ENCODE peak calls at places on chromosomes 7 and 10, in five cellular contexts. W is IMR-90, H is BJ, A is thoracic aorta, U is hepatocyte. G is an unnamed sample.

GRCh38 chr10:45624724-45625123 is 47.8 kb downstream of the ZFAND4 start:
- DNase-seq in W (no peak), H (no peak), A (no peak), U (no peak), G (no peak)

GRCh38 chr10:66586073-66586472 is 339.8 kb upstream of the LRRTM3 start:
- DNase-seq in W (peak), H (no peak), A (no peak), U (peak), G (peak)

GRCh38 chr7:69772699-69773436 is 174.6 kb downstream of the AUTS2 start:
- DNase-seq in W (no peak), H (no peak), A (no peak), U (no peak), G (no peak)

GRCh38 chr7:149787428-149788299 is 14.3 kb upstream of the ZNF467 start:
- DNase-seq in W (no peak), H (no peak), A (no peak), U (no peak), G (no peak)

GRCh38 chr7:43296306-43296705 is 183.9 kb downstream of the HECW1 start:
- DNase-seq in W (peak), H (no peak), A (no peak), U (no peak), G (no peak)

GRCh38 chr7:81725003-81725402 is 44.8 kb downstream of the HGF start:
- DNase-seq in W (peak), H (peak), A (no peak), U (no peak), G (no peak)

GRCh38 chr10:86970152-86970886 is 2.0 kb downstream of the ADIRF start:
- DNase-seq in W (peak), H (no peak), A (no peak), U (peak), G (no peak)

GRCh38 chr10:122099562-122099961 is 110.6 kb downstream of the TACC2 start:
- DNase-seq in W (no peak), H (no peak), A (no peak), U (no peak), G (no peak)

GRCh38 chr10:11742009-11742778 is at the start of gene ECHDC3:
- DNase-seq in W (no peak), H (no peak), A (no peak), U (peak), G (no peak)

GRCh38 chr7:240887-241421 is 48.6 kb downstream of the FAM20C start:
- DNase-seq in W (no peak), H (no peak), A (no peak), U (no peak), G (no peak)

GRCh38 chr10:6678211-6678803 is 98.2 kb upstream of the PRKCQ start:
- DNase-seq in W (peak), H (no peak), A (no peak), U (peak), G (peak)

GRCh38 chr7:158247758-158248487 is 339.7 kb downstream of the PTPRN2 start:
- DNase-seq in W (no peak), H (no peak), A (no peak), U (no peak), G (no peak)

GRCh38 chr10:96034625-96035024 is 8.8 kb upstream of the CCNJ start:
- DNase-seq in W (no peak), H (no peak), A (no peak), U (no peak), G (no peak)

GRCh38 chr10:9229702-9230101 is 1175.2 kb downstream of the GATA3 start:
- DNase-seq in W (no peak), H (no peak), A (no peak), U (no peak), G (no peak)

GRCh38 chr7:27064169-27064568 is 31.6 kb downstream of the HOXA1 start:
- DNase-seq in W (no peak), H (no peak), A (no peak), U (no peak), G (no peak)

GRCh38 chr7:9698375-9698774 is 1265.0 kb downstream of the NXPH1 start:
- DNase-seq in W (no peak), H (no peak), A (no peak), U (no peak), G (no peak)

GRCh38 chr10:76647276-76647675 is 990.3 kb downstream of the KCNMA1 start:
- DNase-seq in W (no peak), H (no peak), A (no peak), U (no peak), G (no peak)

GRCh38 chr7:22441157-22441556 is 58.8 kb downstream of the STEAP1B start:
- DNase-seq in W (no peak), H (no peak), A (no peak), U (no peak), G (no peak)

GRCh38 chr10:133421336-133422222 is 2.8 kb downstream of the SPRN start:
- DNase-seq in W (no peak), H (no peak), A (no peak), U (peak), G (no peak)

GRCh38 chr7:51467384-51468017 is 150.9 kb upstream of the COBL start:
- DNase-seq in W (no peak), H (no peak), A (no peak), U (no peak), G (peak)

GRCh38 chr7:29955799-29956476 is 33.7 kb downstream of the SCRN1 start:
- DNase-seq in W (no peak), H (no peak), A (no peak), U (no peak), G (no peak)

GRCh38 chr7:44398506-44398905 is 73.1 kb upstream of the CAMK2B start:
- DNase-seq in W (no peak), H (no peak), A (no peak), U (no peak), G (no peak)

GRCh38 chr7:7100432-7100849 is 81.9 kb upstream of the C1GALT1 start:
- DNase-seq in W (no peak), H (no peak), A (no peak), U (peak), G (peak)

GRCh38 chr10:130378556-130379400 is 242.6 kb downstream of the GLRX3 start:
- DNase-seq in W (no peak), H (no peak), A (no peak), U (no peak), G (no peak)

GRCh38 chr10:69757553-69758309 is 44.0 kb upstream of the COL13A1 start:
- DNase-seq in W (peak), H (no peak), A (no peak), U (peak), G (no peak)

GRCh38 chr7:25075459-25075858 is 49.6 kb downstream of the CYCS start:
- DNase-seq in W (peak), H (no peak), A (no peak), U (no peak), G (no peak)

GRCh38 chr7:51262796-51263519 is 53.7 kb downstream of the COBL start:
- DNase-seq in W (no peak), H (no peak), A (no peak), U (no peak), G (no peak)

DNA sequence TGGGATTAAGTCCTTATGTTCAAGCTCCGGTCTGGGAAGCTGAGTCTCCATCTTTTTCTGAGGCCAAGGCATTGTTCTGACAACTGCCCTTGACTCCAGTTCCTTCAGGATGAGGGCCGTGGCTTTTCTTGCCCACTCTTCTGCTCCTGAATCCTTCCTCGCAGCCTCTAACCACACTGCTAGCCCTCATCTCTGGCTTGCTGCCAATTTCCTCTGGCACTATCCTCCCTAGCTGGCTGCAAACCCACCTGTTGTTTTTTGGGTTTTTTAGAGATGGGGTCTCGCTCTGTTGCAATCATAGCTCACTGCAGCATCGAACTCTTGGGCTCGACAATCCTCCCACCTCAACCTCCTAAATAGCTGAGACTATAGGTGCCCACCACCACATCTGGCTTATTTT is 206.7 kb downstream of the SKIDA1 start:
- DNase-seq in W (peak), H (no peak), A (no peak), U (no peak), G (no peak)
- H3K4me3 ChIP-seq in W (no peak), H (no peak), A (no peak), U (no peak), G (no peak)

GRCh38 chr7:2363283-2363682 is 8.7 kb downstream of the EIF3B start:
- DNase-seq in W (no peak), H (no peak), A (no peak), U (no peak), G (no peak)

GRCh38 chr7:2359610-2360009 is 5.0 kb downstream of the EIF3B start:
- DNase-seq in W (no peak), H (no peak), A (no peak), U (no peak), G (no peak)

GRCh38 chr7:2360791-2361190 is 6.2 kb downstream of the EIF3B start:
- DNase-seq in W (peak), H (no peak), A (no peak), U (no peak), G (no peak)

GRCh38 chr7:2358968-2359527 is 4.4 kb downstream of the EIF3B start:
- DNase-seq in W (no peak), H (no peak), A (no peak), U (no peak), G (no peak)

GRCh38 chr7:2362385-2363088 is 7.9 kb downstream of the EIF3B start:
- DNase-seq in W (no peak), H (no peak), A (no peak), U (no peak), G (no peak)
- H3K4me3 ChIP-seq in W (no peak), H (no peak), A (no peak), U (no peak), G (no peak)

GRCh38 chr7:155256761-155257481 is 40.8 kb upstream of the INSIG1 start:
- DNase-seq in W (no peak), H (no peak), A (no peak), U (no peak), G (no peak)

GRCh38 chr7:155255660-155256059 is 42.0 kb upstream of the INSIG1 start:
- DNase-seq in W (peak), H (no peak), A (no peak), U (no peak), G (no peak)

GRCh38 chr7:155258233-155258575 is 39.5 kb upstream of the INSIG1 start:
- DNase-seq in W (peak), H (peak), A (no peak), U (no peak), G (no peak)

GRCh38 chr7:155256081-155256760 is 41.5 kb upstream of the INSIG1 start:
- DNase-seq in W (no peak), H (no peak), A (no peak), U (no peak), G (no peak)

DNA sequence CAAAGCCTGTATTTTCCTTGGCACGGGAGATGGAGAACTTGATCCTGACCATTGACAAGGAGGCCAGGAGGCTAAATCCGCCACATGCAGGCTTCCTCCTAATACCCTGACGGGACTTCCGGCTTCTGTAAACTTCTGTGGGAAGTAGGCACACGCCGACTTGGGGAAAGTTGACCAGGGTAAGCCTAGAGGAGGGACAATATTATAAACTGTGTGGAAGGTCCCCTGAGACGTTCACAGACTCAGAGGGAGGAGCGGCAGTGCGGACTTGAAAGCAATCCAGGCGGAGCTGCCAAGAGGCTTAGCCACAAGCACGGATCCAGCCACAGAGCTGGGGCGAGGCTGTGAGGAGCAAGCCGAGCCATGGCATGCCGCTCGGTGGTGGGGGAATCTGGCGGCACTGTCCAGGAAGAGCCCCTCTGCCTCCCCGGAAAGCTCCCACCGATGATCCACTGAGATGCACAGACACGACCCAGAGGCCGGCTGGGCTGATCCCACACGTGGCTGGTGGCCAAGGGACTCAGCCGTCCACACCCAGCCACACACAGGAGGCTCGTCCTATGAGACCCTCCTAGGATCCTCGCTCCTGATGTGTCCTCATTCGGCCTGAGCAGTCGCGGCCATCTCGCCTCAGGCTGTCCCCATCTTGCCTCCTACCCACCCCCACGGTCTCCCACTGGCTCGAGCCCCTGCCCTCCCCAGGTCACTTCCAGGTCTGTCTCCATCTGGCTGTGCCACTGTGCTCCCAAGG is 40.0 kb upstream of the INSIG1 start:
- DNase-seq in W (no peak), H (no peak), A (peak), U (no peak), G (no peak)
- H3K4me3 ChIP-seq in W (no peak), H (no peak), A (peak), U (no peak), G (no peak)

GRCh38 chr10:101020427-101020826 is 10.5 kb downstream of the PDZD7 start:
- DNase-seq in W (no peak), H (no peak), A (no peak), U (no peak), G (no peak)

GRCh38 chr10:101019440-101019703 is 11.6 kb downstream of the PDZD7 start:
- DNase-seq in W (no peak), H (no peak), A (no peak), U (no peak), G (no peak)

GRCh38 chr10:101016814-101017213 is 14.1 kb downstream of the PDZD7 start:
- DNase-seq in W (no peak), H (no peak), A (no peak), U (no peak), G (no peak)

GRCh38 chr10:101018118-101018599 is 12.8 kb downstream of the PDZD7 start:
- DNase-seq in W (no peak), H (no peak), A (no peak), U (no peak), G (no peak)

GRCh38 chr10:101018600-101019439 is 12.1 kb downstream of the PDZD7 start:
- DNase-seq in W (peak), H (no peak), A (peak), U (peak), G (no peak)
- H3K4me3 ChIP-seq in W (no peak), H (no peak), A (peak), U (no peak), G (no peak)

DNA sequence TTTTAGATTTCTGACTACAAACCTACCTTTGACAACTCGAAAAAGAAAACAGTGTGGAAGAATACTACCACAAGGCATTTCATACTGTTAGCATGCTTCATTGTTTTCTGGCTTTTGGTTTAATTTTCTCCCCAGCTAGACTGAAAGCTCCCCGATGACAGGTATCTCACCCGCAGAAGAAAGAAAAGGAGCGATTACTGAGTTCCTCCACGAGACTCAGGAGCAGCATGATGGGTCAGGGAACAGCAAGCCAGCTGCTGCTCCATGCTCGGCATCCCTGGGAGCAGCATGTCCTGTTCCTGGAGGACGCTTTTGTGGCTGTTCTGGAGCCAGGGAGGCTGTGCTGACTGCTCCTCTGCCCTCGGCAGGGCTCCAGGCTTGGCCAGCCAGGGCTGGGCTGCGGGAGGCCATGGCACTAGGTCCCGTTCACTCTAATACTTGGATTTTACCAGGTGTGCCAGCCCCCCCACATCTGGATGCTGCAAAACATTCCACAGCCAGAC is 133.4 kb downstream of the PRKAG2 start:
- DNase-seq in W (no peak), H (no peak), A (no peak), U (no peak), G (no peak)
- H3K4me3 ChIP-seq in W (no peak), H (no peak), A (peak), U (no peak), G (no peak)

DNA sequence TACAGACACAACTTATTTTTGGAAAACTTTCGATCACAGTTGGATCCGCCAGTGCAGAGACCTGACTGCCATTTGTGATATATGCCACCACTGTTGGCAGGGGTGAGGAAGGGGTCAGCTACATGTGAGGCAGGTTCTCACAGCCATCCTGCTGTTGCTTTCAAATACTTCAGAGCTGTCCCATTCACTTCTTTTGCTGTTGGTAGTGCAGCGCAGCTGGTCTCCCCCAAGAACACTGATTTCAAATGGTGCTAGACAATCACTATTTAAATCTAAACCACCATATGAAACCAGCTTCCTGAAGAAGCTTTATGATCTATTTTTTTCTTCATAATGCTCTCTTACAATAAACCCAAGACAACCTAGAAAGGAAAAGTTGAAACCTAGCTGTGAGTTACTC is 143.2 kb upstream of the KLF14 start:
- DNase-seq in W (peak), H (no peak), A (no peak), U (no peak), G (peak)
- H3K4me3 ChIP-seq in W (no peak), H (no peak), A (no peak), U (no peak), G (no peak)

GRCh38 chr7:129244220-129244619 is 19.4 kb downstream of the AHCYL2 start:
- DNase-seq in W (no peak), H (no peak), A (no peak), U (no peak), G (no peak)
- H3K4me3 ChIP-seq in W (no peak), H (no peak), A (no peak), U (no peak), G (no peak)

G was measured in Jurkat, Clone E6-1.